ENCODE peak calls at places on chromosomes 2 and 18, in eight cellular contexts. B is hepatocyte, Q is neural progenitor cell, O is spleen, G is Peyer's patch, S is GM23338, P is breast epithelium, Z is AG09309. M is an unnamed sample.

GRCh38 chr18:66727991-66728390 is 124.1 kb upstream of the CDH19 start:
- DNase-seq in Z (no peak), Q (no peak), P (no peak), O (no peak), S (no peak), G (no peak), B (no peak), M (peak; percentile 0)

GRCh38 chr2:149544692-149545091 is 42.9 kb downstream of the MMADHC start:
- DNase-seq in O (no peak), G (no peak), P (no peak), Q (no peak), S (no peak), Z (no peak), B (no peak), M (no peak)

GRCh38 chr2:168120730-168121129 is 126.7 kb downstream of the STK39 start:
- DNase-seq in Z (no peak), P (no peak), Q (no peak), O (no peak), B (no peak), G (no peak), S (no peak), M (no peak)

GRCh38 chr2:201008000-201008829 is 44.8 kb upstream of the ORC2 start:
- DNase-seq in S (no peak), Z (no peak), P (no peak), Q (no peak), G (no peak), B (peak; percentile 22), O (no peak), M (no peak)

GRCh38 chr2:203591642-203592041 is 56.5 kb upstream of the RAPH1 start:
- DNase-seq in P (no peak), Z (no peak), Q (no peak), O (no peak), S (no peak), G (no peak), B (no peak), M (no peak)

GRCh38 chr2:200377774-200378336 is 71.4 kb downstream of the SPATS2L start:
- DNase-seq in O (no peak), P (no peak), B (peak; percentile 77), S (no peak), Z (no peak), Q (no peak), G (peak; percentile 74), M (no peak)

GRCh38 chr2:204260162-204260877 is 285.0 kb upstream of the PARD3B start:
- DNase-seq in S (peak; percentile 96), B (peak; percentile 90), Q (peak; percentile 94), G (no peak), Z (peak; percentile 44), O (no peak), P (peak; percentile 29), M (peak; percentile 87)

GRCh38 chr2:230007931-230008707 is 60.6 kb downstream of the SLC16A14 start:
- DNase-seq in Q (peak; percentile 70), Z (peak; percentile 35), P (peak; percentile 43), O (peak; percentile 93), S (peak; percentile 86), B (peak; percentile 78), G (peak; percentile 77), M (peak; percentile 88)

GRCh38 chr2:220043993-220044335 is 416.5 kb downstream of the SLC4A3 start:
- DNase-seq in G (no peak), O (no peak), Q (no peak), P (no peak), Z (no peak), S (no peak), B (no peak), M (no peak)

GRCh38 chr2:3519255-3520190 is at the start of gene ADI1:
- DNase-seq in G (peak; percentile 85), S (peak; percentile 84), Z (no peak), P (peak; percentile 61), Q (no peak), B (peak; percentile 85), O (peak; percentile 96), M (peak; percentile 78)

GRCh38 chr2:84022810-84023431 is 436.2 kb downstream of the SUCLG1 start:
- DNase-seq in Z (peak; percentile 3), Q (peak; percentile 77), S (peak; percentile 88), B (peak; percentile 79), O (no peak), G (no peak), P (no peak), M (peak; percentile 39)

GRCh38 chr2:240411261-240412160 is 24.0 kb upstream of the GPC1 start:
- DNase-seq in Z (no peak), B (no peak), P (no peak), Q (no peak), O (peak; percentile 57), S (no peak), G (peak; percentile 34), M (no peak)

GRCh38 chr18:50559750-50560680 is at the start of gene MAPK4:
- DNase-seq in S (peak; percentile 71), O (peak; percentile 72), Z (no peak), P (no peak), B (peak; percentile 82), Q (peak; percentile 79), G (peak; percentile 64), M (peak; percentile 33)

GRCh38 chr2:9660154-9660553 is 29.4 kb upstream of the YWHAQ start:
- DNase-seq in Z (no peak), O (no peak), P (no peak), S (peak; percentile 6), G (no peak), B (no peak), Q (no peak), M (no peak)

GRCh38 chr2:28636491-28636890 is 115.1 kb upstream of the PPP1CB start:
- DNase-seq in Z (no peak), G (no peak), S (no peak), O (no peak), B (no peak), P (no peak), Q (no peak), M (no peak)

GRCh38 chr18:3590096-3590655 is 140.2 kb downstream of the TGIF1 start:
- DNase-seq in B (no peak), S (no peak), O (no peak), G (no peak), Q (no peak), P (no peak), Z (no peak), M (no peak)

GRCh38 chr2:65317841-65318240 is 90.2 kb downstream of the ACTR2 start:
- DNase-seq in P (no peak), G (no peak), S (no peak), Z (no peak), B (no peak), Q (no peak), O (no peak), M (no peak)

GRCh38 chr2:65316072-65316471 is 88.4 kb downstream of the ACTR2 start:
- DNase-seq in S (no peak), O (no peak), G (no peak), Z (no peak), P (peak; percentile 90), B (no peak), Q (no peak), M (no peak)

GRCh38 chr2:65319080-65319673 is 91.5 kb downstream of the ACTR2 start:
- DNase-seq in Q (no peak), Z (no peak), O (no peak), B (no peak), S (no peak), P (no peak), G (no peak), M (no peak)

GRCh38 chr2:65319674-65320041 is 92.0 kb downstream of the ACTR2 start:
- DNase-seq in B (no peak), G (no peak), O (no peak), S (no peak), Z (no peak), Q (no peak), P (no peak), M (no peak)

DNA sequence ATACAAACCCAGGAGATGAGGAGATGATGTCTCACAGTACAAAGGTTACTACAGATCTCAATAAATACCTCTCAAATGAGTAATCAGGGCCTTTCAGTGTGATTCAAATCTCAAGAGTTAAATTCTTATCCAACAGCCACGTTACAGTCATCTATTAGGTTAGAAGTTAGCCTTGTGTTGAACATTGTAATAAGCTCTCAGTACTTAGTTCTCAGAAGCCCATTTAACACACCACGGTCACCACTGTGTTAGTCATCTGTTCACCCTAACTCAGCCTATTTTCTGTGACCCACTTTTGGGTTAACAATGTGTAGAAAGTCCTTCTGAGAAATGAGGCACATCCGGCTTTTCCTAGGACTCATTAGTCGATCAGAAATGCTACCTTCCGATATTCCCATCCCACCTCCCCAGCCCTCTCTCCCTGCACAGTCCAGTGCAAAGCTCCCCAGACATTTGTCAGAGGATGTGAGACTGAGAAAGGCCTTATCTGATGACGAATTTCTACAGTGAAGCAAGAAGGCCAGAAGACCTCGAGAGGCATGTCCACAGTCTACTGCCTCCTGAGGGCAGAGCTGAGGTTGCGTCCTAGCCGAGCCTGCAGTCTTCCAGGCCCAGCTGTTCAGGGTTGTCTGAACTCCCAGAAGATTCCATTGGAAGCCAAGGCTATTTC is 92.5 kb downstream of the ACTR2 start:
- DNase-seq in S (peak; percentile 53), Q (no peak), O (no peak), P (no peak), Z (peak; percentile 83), G (no peak), B (peak; percentile 69), M (peak; percentile 94)
- TF ChIP-seq CTCF in S (peak; percentile 49), Q (peak; percentile 19), O (no peak), P (no peak), Z (peak; percentile 70), G (no peak), B (peak; percentile 30), M (peak; percentile 78)

DNA sequence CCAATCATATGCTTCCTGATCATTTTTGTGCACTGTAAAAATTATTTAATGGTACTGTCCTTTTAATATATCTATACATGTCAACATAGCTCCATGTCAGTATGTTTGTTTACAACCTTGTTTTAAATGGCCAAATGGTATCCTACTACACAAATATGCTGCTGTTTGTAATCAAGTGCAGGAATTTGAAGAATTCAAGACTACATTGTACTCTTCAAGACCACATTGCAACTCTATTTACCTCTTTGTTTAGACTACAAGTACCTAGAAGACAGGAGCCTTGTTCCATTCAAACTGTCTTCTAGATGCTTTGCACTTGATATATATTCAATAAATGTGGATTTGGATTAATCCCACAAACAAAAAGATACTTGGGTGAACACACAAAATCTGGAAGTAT is 41.7 kb downstream of the CNTNAP5 start:
- DNase-seq in O (no peak), Q (no peak), G (no peak), B (no peak), Z (no peak), P (no peak), S (peak; percentile 13), M (no peak)
- H3K4me3 ChIP-seq in O (no peak overlapping the region), Q (no peak overlapping the region), G (no peak overlapping the region), B (no peak overlapping the region), Z (no peak overlapping the region), P (no peak overlapping the region), S (no peak overlapping the region), M (no peak overlapping the region)

GRCh38 chr2:231058761-231059550 is 2.3 kb downstream of the PSMD1 start:
- DNase-seq in S (no peak), Z (no peak), O (no peak), P (no peak), G (no peak), Q (no peak), B (no peak), M (peak; percentile 53)
- TF ChIP-seq CTCF in S (no peak), Z (no peak), O (no peak), P (no peak), G (no peak), Q (no peak), B (no peak), M (no peak)

DNA sequence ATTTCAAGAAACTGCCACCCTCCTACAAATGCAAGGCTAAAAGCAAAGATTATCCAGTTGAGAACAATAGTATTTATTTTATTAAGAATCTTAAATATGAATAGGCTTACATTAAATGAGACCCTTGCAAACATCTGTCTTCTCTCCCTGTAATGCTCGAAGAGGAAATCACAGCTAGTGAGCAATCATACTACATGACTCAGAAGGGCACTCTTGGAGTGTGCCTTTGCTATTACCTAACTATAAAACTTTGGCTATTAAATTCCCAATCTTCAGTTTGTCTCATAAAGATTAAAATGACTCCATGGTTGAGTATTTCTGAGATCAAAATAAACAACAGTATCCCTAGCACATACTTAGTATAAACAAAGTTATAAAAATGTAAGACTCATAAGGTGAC is 296.8 kb downstream of the KCNJ3 start:
- DNase-seq in B (no peak), O (no peak), Q (no peak), Z (no peak), S (no peak), G (no peak), P (no peak), M (no peak)
- H3K4me3 ChIP-seq in B (no peak overlapping the region), O (no peak overlapping the region), Q (no peak overlapping the region), Z (no peak overlapping the region), S (no peak overlapping the region), G (no peak overlapping the region), P (no peak overlapping the region), M (no peak overlapping the region)